ENCODE peak calls at places on chromosomes 13 and 19, in ten cellular contexts. One of them, this sample, is unnamed.

GRCh38 chr13:32639502-32640105 is 53.4 kb downstream of the PDS5B start:
- DNase-seq in astrocyte of the hippocampus: peak
- DNase-seq in Daoy: peak
- DNase-seq in GM06990: peak
- DNase-seq in effector memory CD8-positive, alpha-beta T cell: peak
- DNase-seq in activated CD4-positive, alpha-beta T cell treated with anti-CD3 and anti-CD28 coated beads, Interleukin-2, amount 50 U/mL, for 1 hour: peak
- DNase-seq in non-pigmented ciliary epithelial cell: peak
- DNase-seq in NCI-H1930: no peak
- DNase-seq in COR-L47: peak
- DNase-seq in stimulated activated CD4-positive, alpha-beta T cell treated with anti-CD3 and anti-CD28 coated beads, Interleukin-1b, Interleukin-23, amount 100 ng/mL, for 24 hours: peak
- DNase-seq in this sample: peak

GRCh38 chr13:110565296-110565695 is 3.8 kb upstream of the RAB20 start:
- DNase-seq in astrocyte of the hippocampus: peak
- DNase-seq in Daoy: no peak
- DNase-seq in GM06990: no peak
- DNase-seq in effector memory CD8-positive, alpha-beta T cell: no peak
- DNase-seq in activated CD4-positive, alpha-beta T cell treated with anti-CD3 and anti-CD28 coated beads, Interleukin-2, amount 50 U/mL, for 1 hour: no peak
- DNase-seq in non-pigmented ciliary epithelial cell: no peak
- DNase-seq in NCI-H1930: no peak
- DNase-seq in COR-L47: no peak
- DNase-seq in stimulated activated CD4-positive, alpha-beta T cell treated with anti-CD3 and anti-CD28 coated beads, Interleukin-1b, Interleukin-23, amount 100 ng/mL, for 24 hours: no peak
- DNase-seq in this sample: no peak

GRCh38 chr13:101309014-101309619 is 107.2 kb downstream of the NALCN start:
- DNase-seq in astrocyte of the hippocampus: peak
- DNase-seq in Daoy: no peak
- DNase-seq in GM06990: no peak
- DNase-seq in effector memory CD8-positive, alpha-beta T cell: no peak
- DNase-seq in activated CD4-positive, alpha-beta T cell treated with anti-CD3 and anti-CD28 coated beads, Interleukin-2, amount 50 U/mL, for 1 hour: no peak
- DNase-seq in non-pigmented ciliary epithelial cell: peak
- DNase-seq in NCI-H1930: no peak
- DNase-seq in COR-L47: no peak
- DNase-seq in stimulated activated CD4-positive, alpha-beta T cell treated with anti-CD3 and anti-CD28 coated beads, Interleukin-1b, Interleukin-23, amount 100 ng/mL, for 24 hours: no peak
- DNase-seq in this sample: peak

GRCh38 chr19:1407662-1408299 is 395 bp downstream of the DAZAP1 start:
- DNase-seq in astrocyte of the hippocampus: no peak
- DNase-seq in Daoy: no peak
- DNase-seq in GM06990: no peak
- DNase-seq in effector memory CD8-positive, alpha-beta T cell: peak
- DNase-seq in activated CD4-positive, alpha-beta T cell treated with anti-CD3 and anti-CD28 coated beads, Interleukin-2, amount 50 U/mL, for 1 hour: peak
- DNase-seq in non-pigmented ciliary epithelial cell: no peak
- DNase-seq in NCI-H1930: no peak
- DNase-seq in COR-L47: no peak
- DNase-seq in stimulated activated CD4-positive, alpha-beta T cell treated with anti-CD3 and anti-CD28 coated beads, Interleukin-1b, Interleukin-23, amount 100 ng/mL, for 24 hours: no peak
- DNase-seq in this sample: no peak

GRCh38 chr19:33772102-33772857 is 24.4 kb upstream of the KCTD15 start:
- DNase-seq in astrocyte of the hippocampus: no peak
- DNase-seq in Daoy: no peak
- DNase-seq in GM06990: no peak
- DNase-seq in effector memory CD8-positive, alpha-beta T cell: no peak
- DNase-seq in activated CD4-positive, alpha-beta T cell treated with anti-CD3 and anti-CD28 coated beads, Interleukin-2, amount 50 U/mL, for 1 hour: no peak
- DNase-seq in non-pigmented ciliary epithelial cell: no peak
- DNase-seq in NCI-H1930: no peak
- DNase-seq in COR-L47: no peak
- DNase-seq in stimulated activated CD4-positive, alpha-beta T cell treated with anti-CD3 and anti-CD28 coated beads, Interleukin-1b, Interleukin-23, amount 100 ng/mL, for 24 hours: no peak
- DNase-seq in this sample: no peak

GRCh38 chr19:46081928-46082727 is 41.3 kb upstream of the IGFL4 start:
- DNase-seq in astrocyte of the hippocampus: peak
- DNase-seq in Daoy: peak
- DNase-seq in GM06990: no peak
- DNase-seq in effector memory CD8-positive, alpha-beta T cell: no peak
- DNase-seq in activated CD4-positive, alpha-beta T cell treated with anti-CD3 and anti-CD28 coated beads, Interleukin-2, amount 50 U/mL, for 1 hour: no peak
- DNase-seq in non-pigmented ciliary epithelial cell: no peak
- DNase-seq in NCI-H1930: peak
- DNase-seq in COR-L47: peak
- DNase-seq in stimulated activated CD4-positive, alpha-beta T cell treated with anti-CD3 and anti-CD28 coated beads, Interleukin-1b, Interleukin-23, amount 100 ng/mL, for 24 hours: no peak
- DNase-seq in this sample: peak

GRCh38 chr13:36090592-36090991 is 40.6 kb downstream of the DCLK1 start:
- DNase-seq in astrocyte of the hippocampus: no peak
- DNase-seq in Daoy: peak
- DNase-seq in GM06990: no peak
- DNase-seq in effector memory CD8-positive, alpha-beta T cell: no peak
- DNase-seq in activated CD4-positive, alpha-beta T cell treated with anti-CD3 and anti-CD28 coated beads, Interleukin-2, amount 50 U/mL, for 1 hour: no peak
- DNase-seq in non-pigmented ciliary epithelial cell: no peak
- DNase-seq in NCI-H1930: no peak
- DNase-seq in COR-L47: no peak
- DNase-seq in stimulated activated CD4-positive, alpha-beta T cell treated with anti-CD3 and anti-CD28 coated beads, Interleukin-1b, Interleukin-23, amount 100 ng/mL, for 24 hours: no peak
- DNase-seq in this sample: peak

GRCh38 chr13:44142540-44142867 is 231.1 kb upstream of the SERP2 start:
- DNase-seq in astrocyte of the hippocampus: no peak
- DNase-seq in Daoy: no peak
- DNase-seq in GM06990: no peak
- DNase-seq in effector memory CD8-positive, alpha-beta T cell: no peak
- DNase-seq in activated CD4-positive, alpha-beta T cell treated with anti-CD3 and anti-CD28 coated beads, Interleukin-2, amount 50 U/mL, for 1 hour: no peak
- DNase-seq in non-pigmented ciliary epithelial cell: no peak
- DNase-seq in NCI-H1930: no peak
- DNase-seq in COR-L47: no peak
- DNase-seq in stimulated activated CD4-positive, alpha-beta T cell treated with anti-CD3 and anti-CD28 coated beads, Interleukin-1b, Interleukin-23, amount 100 ng/mL, for 24 hours: no peak
- DNase-seq in this sample: no peak

GRCh38 chr19:6262519-6262918 is 17.3 kb downstream of the MLLT1 start:
- DNase-seq in astrocyte of the hippocampus: no peak
- DNase-seq in Daoy: no peak
- DNase-seq in GM06990: no peak
- DNase-seq in effector memory CD8-positive, alpha-beta T cell: no peak
- DNase-seq in activated CD4-positive, alpha-beta T cell treated with anti-CD3 and anti-CD28 coated beads, Interleukin-2, amount 50 U/mL, for 1 hour: no peak
- DNase-seq in non-pigmented ciliary epithelial cell: no peak
- DNase-seq in NCI-H1930: no peak
- DNase-seq in COR-L47: no peak
- DNase-seq in stimulated activated CD4-positive, alpha-beta T cell treated with anti-CD3 and anti-CD28 coated beads, Interleukin-1b, Interleukin-23, amount 100 ng/mL, for 24 hours: no peak
- DNase-seq in this sample: no peak

GRCh38 chr19:3184847-3185481 is 766 bp upstream of the NCLN start:
- DNase-seq in astrocyte of the hippocampus: no peak
- DNase-seq in Daoy: no peak
- DNase-seq in GM06990: no peak
- DNase-seq in effector memory CD8-positive, alpha-beta T cell: no peak
- DNase-seq in activated CD4-positive, alpha-beta T cell treated with anti-CD3 and anti-CD28 coated beads, Interleukin-2, amount 50 U/mL, for 1 hour: peak
- DNase-seq in non-pigmented ciliary epithelial cell: peak
- DNase-seq in NCI-H1930: no peak
- DNase-seq in COR-L47: peak
- DNase-seq in stimulated activated CD4-positive, alpha-beta T cell treated with anti-CD3 and anti-CD28 coated beads, Interleukin-1b, Interleukin-23, amount 100 ng/mL, for 24 hours: peak
- DNase-seq in this sample: peak

GRCh38 chr19:39996218-39996810 is 546 bp upstream of the ZNF546 start:
- DNase-seq in astrocyte of the hippocampus: peak
- DNase-seq in Daoy: peak
- DNase-seq in GM06990: no peak
- DNase-seq in effector memory CD8-positive, alpha-beta T cell: peak
- DNase-seq in activated CD4-positive, alpha-beta T cell treated with anti-CD3 and anti-CD28 coated beads, Interleukin-2, amount 50 U/mL, for 1 hour: peak
- DNase-seq in non-pigmented ciliary epithelial cell: no peak
- DNase-seq in NCI-H1930: peak
- DNase-seq in COR-L47: peak
- DNase-seq in stimulated activated CD4-positive, alpha-beta T cell treated with anti-CD3 and anti-CD28 coated beads, Interleukin-1b, Interleukin-23, amount 100 ng/mL, for 24 hours: peak
- DNase-seq in this sample: peak